ENCODE peak calls at places on chromosomes 6 and 20, in eight cellular contexts. N, Z, C, M, H, D, U and O are unnamed samples.
A peak's percentile ranks its signal among the peaks of the same experiment; 100 is the strongest.

GRCh38 chr6:42756713-42757112 is 10.8 kb upstream of the TBCC start:
- DNase-seq in D (no peak), N (no peak), H (no peak), Z (no peak), U (no peak), C (peak; percentile 22), M (no peak), O (peak; percentile 30)

GRCh38 chr20:61802721-61803311 is 262.9 kb downstream of the TAF4 start:
- DNase-seq in D (no peak), H (no peak), Z (no peak), N (no peak), C (no peak), M (no peak), U (no peak), O (no peak)

GRCh38 chr6:35177139-35177538 is 36.0 kb upstream of the TCP11 start:
- DNase-seq in D (no peak), Z (no peak), C (no peak), N (no peak), H (no peak), U (no peak), M (no peak), O (no peak)

GRCh38 chr6:170050591-170051041 is 240.3 kb downstream of the DLL1 start:
- DNase-seq in D (no peak), U (peak; percentile 9), C (no peak), H (no peak), M (no peak), Z (no peak), N (no peak), O (no peak)

GRCh38 chr6:36301085-36301658 is 31.3 kb downstream of the PNPLA1 start:
- DNase-seq in Z (no peak), N (no peak), C (no peak), D (no peak), U (no peak), M (no peak), H (no peak), O (no peak)

GRCh38 chr20:63751471-63752271 is 12.1 kb downstream of the SLC2A4RG start:
- DNase-seq in N (no peak), H (no peak), U (no peak), Z (no peak), D (no peak), M (no peak), C (no peak), O (peak; percentile 58)

GRCh38 chr20:13648291-13648690 is 9.6 kb upstream of the TASP1 start:
- DNase-seq in Z (no peak), N (no peak), H (no peak), C (peak; percentile 31), D (no peak), M (no peak), U (no peak), O (no peak)

GRCh38 chr6:149754573-149754972 is 5.0 kb downstream of the PCMT1 start:
- DNase-seq in M (no peak), U (peak; percentile 65), Z (no peak), N (no peak), H (no peak), D (no peak), C (no peak), O (no peak)